ENCODE peak calls at places on chromosome 10, in seven cellular contexts. Y is AG08395, W is AG09309, U is vagina, I is NCI-H524, T is NCI-H1105 treated with DMSO at 0.1 percent for 48 hours, A is pancreas. R is an unnamed sample.

GRCh38 chr10:100362570-100363496 is 15.8 kb downstream of the SCD start:
- DNase-seq in U (no peak), A (no peak), T (no peak), W (no peak), Y (no peak), I (no peak), R (no peak)

GRCh38 chr10:6647811-6648526 is 67.9 kb upstream of the PRKCQ start:
- DNase-seq in Y (peak), W (no peak), T (no peak), U (no peak), A (peak), I (no peak), R (peak)

GRCh38 chr10:127275272-127275671 is 78.9 kb upstream of the INSYN2A start:
- DNase-seq in U (no peak), Y (no peak), A (no peak), T (no peak), W (no peak), I (no peak), R (no peak)

GRCh38 chr10:100100651-100101525 is 19.2 kb upstream of the CPN1 start:
- DNase-seq in T (no peak), W (no peak), A (no peak), Y (peak), I (no peak), U (no peak), R (peak)

GRCh38 chr10:116271593-116272496 is 1.2 kb downstream of the GFRA1 start:
- DNase-seq in A (peak), I (no peak), W (no peak), T (no peak), U (no peak), Y (peak), R (peak)

GRCh38 chr10:2928219-2928840 is 139.0 kb upstream of the PFKP start:
- DNase-seq in W (no peak), A (peak), Y (peak), I (no peak), U (no peak), T (peak), R (peak)

GRCh38 chr10:97280783-97281182 is 11.7 kb downstream of the ARHGAP19 start:
- DNase-seq in T (no peak), I (no peak), U (no peak), W (no peak), A (no peak), Y (no peak), R (no peak)

GRCh38 chr10:117201826-117202225 is 4.5 kb downstream of the KCNK18 start:
- DNase-seq in U (no peak), T (no peak), Y (no peak), A (no peak), W (no peak), I (no peak), R (no peak)

GRCh38 chr10:78139336-78139735 is 105.7 kb downstream of the RPS24 start:
- DNase-seq in I (peak), U (no peak), Y (no peak), T (no peak), A (no peak), W (no peak), R (peak)

GRCh38 chr10:62610649-62611229 is 193.8 kb upstream of the ADO start:
- DNase-seq in A (no peak), T (peak), I (no peak), W (no peak), U (no peak), Y (peak), R (peak)

GRCh38 chr10:61990761-61991135 is 89.2 kb downstream of the ARID5B start:
- DNase-seq in T (no peak), Y (no peak), I (no peak), W (no peak), A (no peak), U (no peak), R (no peak)

GRCh38 chr10:129849452-129849750 is 114.7 kb downstream of the EBF3 start:
- DNase-seq in U (no peak), I (no peak), W (no peak), T (peak), Y (no peak), A (no peak), R (no peak)

GRCh38 chr10:6497524-6498140 is 82.4 kb downstream of the PRKCQ start:
- DNase-seq in I (no peak), Y (no peak), T (no peak), U (no peak), A (no peak), W (no peak), R (no peak)